ENCODE peak calls at places on chromosomes 16 and 17, in four cellular contexts. O, Z, B and J are unnamed samples.

GRCh38 chr16:81996664-81997529 is 14.4 kb downstream of the SDR42E1 start:
- DNase-seq in Z (no peak), O (peak; percentile 52), B (peak; percentile 45), J (peak; percentile 26)

GRCh38 chr16:8963010-8963824 is 489 bp downstream of the USP7 start:
- DNase-seq in B (peak; percentile 79), O (no peak), Z (no peak), J (no peak)

GRCh38 chr17:40093580-40094201 is 6.7 kb downstream of the NR1D1 start:
- DNase-seq in O (no peak), Z (no peak), B (no peak), J (no peak)

GRCh38 chr16:71358464-71359031 is at the start of gene CALB2:
- DNase-seq in Z (no peak), O (peak; percentile 43), B (peak; percentile 87), J (peak; percentile 85)

GRCh38 chr16:85492617-85492957 is 120.5 kb upstream of the GSE1 start:
- DNase-seq in B (no peak), Z (no peak), O (no peak), J (no peak)

GRCh38 chr16:71484006-71484893 is 4.9 kb downstream of the ZNF19 start:
- DNase-seq in O (peak; percentile 91), B (peak; percentile 84), Z (peak; percentile 82), J (peak; percentile 86)

GRCh38 chr16:81548901-81549546 is 104.4 kb downstream of the CMIP start:
- DNase-seq in O (peak; percentile 99), Z (peak; percentile 21), B (no peak), J (no peak)

GRCh38 chr16:19851476-19851875 is 33.2 kb downstream of the GPRC5B start:
- DNase-seq in O (no peak), B (no peak), Z (no peak), J (no peak)

GRCh38 chr17:48593126-48593829 is at the start of gene HOXB5:
- DNase-seq in O (no peak), B (no peak), Z (no peak), J (no peak)

GRCh38 chr16:24816688-24817087 is 29.1 kb upstream of the SLC5A11 start:
- DNase-seq in Z (no peak), B (no peak), O (no peak), J (no peak)

GRCh38 chr17:79187186-79187585 is 112.6 kb downstream of the ENGASE start:
- DNase-seq in Z (no peak), O (no peak), B (no peak), J (no peak)

GRCh38 chr17:53168413-53168812 is 654.3 kb upstream of the KIF2B start:
- DNase-seq in O (no peak), Z (no peak), B (no peak), J (no peak)

GRCh38 chr17:79127534-79128135 is 53.0 kb downstream of the ENGASE start:
- DNase-seq in B (no peak), O (no peak), Z (no peak), J (no peak)

GRCh38 chr16:48687421-48688038 is 77.5 kb upstream of the N4BP1 start:
- DNase-seq in Z (peak; percentile 13), O (peak; percentile 84), B (peak; percentile 74), J (peak; percentile 75)

GRCh38 chr17:40714473-40714872 is 10.9 kb upstream of the KRT24 start:
- DNase-seq in O (no peak), Z (no peak), B (no peak), J (no peak)

GRCh38 chr16:81513204-81514040 is 68.8 kb downstream of the CMIP start:
- DNase-seq in Z (no peak), O (peak; percentile 90), B (no peak), J (no peak)

GRCh38 chr17:35312790-35313711 is 60.4 kb downstream of the SLFN11 start:
- DNase-seq in O (peak; percentile 43), Z (peak; percentile 43), B (peak; percentile 63), J (peak; percentile 33)

GRCh38 chr17:14359251-14359939 is 58.5 kb downstream of the HS3ST3B1 start:
- DNase-seq in Z (peak; percentile 26), O (peak; percentile 52), B (no peak), J (no peak)

GRCh38 chr16:70151391-70151790 is 22.2 kb upstream of the CLEC18C start:
- DNase-seq in O (no peak), B (no peak), Z (no peak), J (no peak)

GRCh38 chr17:72763981-72764380 is 328.5 kb downstream of the SLC39A11 start:
- DNase-seq in Z (no peak), O (no peak), B (no peak), J (no peak)

GRCh38 chr17:6986676-6987075 is 9.2 kb upstream of the ALOX12 start:
- DNase-seq in B (no peak), Z (no peak), O (no peak), J (no peak)

GRCh38 chr16:51759329-51759728 is 608.3 kb upstream of the SALL1 start:
- DNase-seq in Z (no peak), O (no peak), B (no peak), J (no peak)

GRCh38 chr16:51763072-51763658 is 612.1 kb upstream of the SALL1 start:
- DNase-seq in B (no peak), O (no peak), Z (no peak), J (no peak)

GRCh38 chr16:51759999-51760398 is 608.9 kb upstream of the SALL1 start:
- DNase-seq in O (no peak), Z (no peak), B (no peak), J (no peak)

GRCh38 chr16:51757921-51758479 is 606.9 kb upstream of the SALL1 start:
- DNase-seq in O (no peak), Z (no peak), B (no peak), J (no peak)

GRCh38 chr16:51762081-51762995 is 611.3 kb upstream of the SALL1 start:
- DNase-seq in B (peak; percentile 65), Z (no peak), O (peak; percentile 52), J (peak; percentile 77)
- TF ChIP-seq FOXK2 in B (no peak), Z (no peak), O (no peak), J (no peak)

GRCh38 chr17:69581061-69581955 is 166.8 kb downstream of the MAP2K6 start:
- DNase-seq in B (no peak), O (no peak), Z (peak; percentile 39), J (no peak)
- TF ChIP-seq BHLHE40 in B (no peak), O (no peak), Z (no peak), J (no peak)

GRCh38 chr17:57557793-57558681 is 187.1 kb downstream of the CCDC182 start:
- DNase-seq in O (no peak), B (no peak), Z (no peak), J (no peak)
- TF ChIP-seq FOXK2 in O (no peak), B (no peak), Z (no peak), J (no peak)

GRCh38 chr17:9987779-9988585 is 82.9 kb upstream of the RCVRN start:
- DNase-seq in B (peak; percentile 57), O (peak; percentile 18), Z (no peak), J (peak; percentile 69)
- TF ChIP-seq BHLHE40 in B (no peak), O (no peak), Z (peak; percentile 28), J (no peak)

GRCh38 chr16:89407282-89407924 is 83.0 kb downstream of the ANKRD11 start:
- DNase-seq in B (no peak), Z (no peak), O (no peak), J (no peak)
- TF ChIP-seq FOXK2 in B (no peak), Z (no peak), O (no peak), J (no peak)

GRCh38 chr17:81050645-81051625 is 16.0 kb downstream of the BAIAP2 start:
- DNase-seq in O (no peak), Z (no peak), B (no peak), J (no peak)

GRCh38 chr17:81052199-81052997 is 17.4 kb downstream of the BAIAP2 start:
- DNase-seq in B (no peak), Z (no peak), O (no peak), J (no peak)

GRCh38 chr17:81054308-81054707 is 19.4 kb downstream of the BAIAP2 start:
- DNase-seq in O (no peak), B (no peak), Z (no peak), J (no peak)

GRCh38 chr17:81054881-81055370 is 20.0 kb downstream of the BAIAP2 start:
- DNase-seq in B (no peak), Z (no peak), O (no peak), J (no peak)

DNA sequence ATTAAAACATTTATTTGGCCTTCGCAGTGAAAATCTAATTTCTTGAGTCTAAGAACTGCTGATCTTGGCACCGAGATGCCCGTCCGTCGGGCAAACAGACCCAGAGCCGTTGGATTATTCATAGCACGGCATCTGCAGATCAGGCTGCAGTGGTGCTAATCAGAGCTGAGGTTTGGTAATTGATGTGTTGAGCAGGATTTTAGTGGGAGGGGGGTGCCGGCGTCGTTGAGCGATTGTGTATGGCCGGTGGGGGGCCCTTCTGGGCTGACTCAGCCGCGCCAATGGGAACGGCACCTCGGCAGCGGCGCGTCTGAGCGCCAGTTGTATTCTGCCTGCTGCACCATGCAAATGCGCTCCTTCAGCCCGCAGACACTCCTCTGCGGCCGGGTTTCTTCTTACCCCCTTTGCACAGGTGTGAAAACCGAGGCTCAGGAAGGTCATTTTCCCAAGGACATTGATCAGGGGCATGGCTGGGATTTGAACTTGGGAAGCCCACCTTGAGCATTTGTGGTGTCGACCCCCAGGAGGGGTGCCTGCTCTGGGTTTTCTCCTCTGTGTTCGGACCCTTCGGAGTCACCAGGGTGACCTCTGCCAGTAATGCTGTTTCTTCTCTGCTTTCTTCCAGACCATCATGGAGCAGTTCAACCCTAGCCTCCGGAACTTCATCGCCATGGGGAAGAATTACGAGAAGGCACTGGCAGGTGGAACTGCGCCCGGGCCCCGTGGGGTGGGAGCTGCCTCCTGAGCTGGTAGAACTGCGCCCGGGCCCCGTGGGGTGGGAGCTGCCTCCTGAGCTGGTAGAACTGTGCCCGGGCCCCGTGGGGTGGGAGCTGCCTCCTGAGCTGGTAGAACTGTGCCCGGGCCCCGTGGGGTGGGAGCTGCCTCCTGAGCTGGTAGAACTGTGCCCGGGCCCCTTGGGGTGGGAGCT is 18.4 kb downstream of the BAIAP2 start:
- DNase-seq in Z (no peak), O (no peak), B (no peak), J (no peak)
- TF ChIP-seq BHLHE40 in Z (no peak), O (no peak), B (no peak), J (no peak)

GRCh38 chr16:10599626-10600025 is 19.2 kb upstream of the EMP2 start:
- DNase-seq in B (no peak), Z (no peak), O (no peak), J (no peak)

GRCh38 chr16:10597184-10597583 is 16.8 kb upstream of the EMP2 start:
- DNase-seq in B (no peak), O (no peak), Z (no peak), J (no peak)

GRCh38 chr16:10601444-10602401 is 21.3 kb upstream of the EMP2 start:
- DNase-seq in B (no peak), Z (no peak), O (peak; percentile 82), J (no peak)

GRCh38 chr16:10598157-10598556 is 17.8 kb upstream of the EMP2 start:
- DNase-seq in B (no peak), Z (no peak), O (no peak), J (no peak)

GRCh38 chr16:10600792-10601443 is 20.5 kb upstream of the EMP2 start:
- DNase-seq in Z (no peak), O (no peak), B (no peak), J (no peak)
- TF ChIP-seq FOXK2 in Z (no peak), O (no peak), B (no peak), J (no peak)

GRCh38 chr17:16995930-16996329 is 24.0 kb upstream of the TNFRSF13B start:
- DNase-seq in B (no peak), O (no peak), Z (no peak), J (no peak)
- TF ChIP-seq BHLHE40 in B (no peak), O (no peak), Z (no peak), J (no peak)